ENCODE peak calls at places on chromosomes 3 and 15, in eight cellular contexts. One of them, this sample, is unnamed.

GRCh38 chr3:8153778-8154177 is 347.8 kb upstream of the LMCD1 start:
- DNase-seq in aorta: no peak
- DNase-seq in transverse colon: no peak
- DNase-seq in activated CD4-positive, alpha-beta T cell treated with anti-CD3 and anti-CD28 coated beads for 36 hours: no peak
- DNase-seq in stimulated activated CD8-positive, alpha-beta memory T cell treated with anti-CD3 and anti-CD28 coated beads, Interleukin-2, amount 100 ng/mL, for 48 hours: no peak
- DNase-seq in NCI-H1105 treated with DMSO at 0.1 percent for 48 hours: no peak
- DNase-seq in HTR-8/SVneo: no peak
- DNase-seq in AG10803: no peak
- DNase-seq in this sample: no peak

GRCh38 chr3:119662604-119663377 is 2.4 kb upstream of the POPDC2 start:
- DNase-seq in transverse colon: no peak
- DNase-seq in HTR-8/SVneo: no peak
- DNase-seq in AG10803: peak; percentile 55
- DNase-seq in stimulated activated CD8-positive, alpha-beta memory T cell treated with anti-CD3 and anti-CD28 coated beads, Interleukin-2, amount 100 ng/mL, for 48 hours: no peak
- DNase-seq in aorta: no peak
- DNase-seq in activated CD4-positive, alpha-beta T cell treated with anti-CD3 and anti-CD28 coated beads for 36 hours: no peak
- DNase-seq in NCI-H1105 treated with DMSO at 0.1 percent for 48 hours: no peak
- DNase-seq in this sample: peak; percentile 53

GRCh38 chr3:24012589-24013257 is 67.6 kb downstream of the NR1D2 start:
- DNase-seq in HTR-8/SVneo: no peak
- DNase-seq in transverse colon: no peak
- DNase-seq in activated CD4-positive, alpha-beta T cell treated with anti-CD3 and anti-CD28 coated beads for 36 hours: no peak
- DNase-seq in aorta: no peak
- DNase-seq in stimulated activated CD8-positive, alpha-beta memory T cell treated with anti-CD3 and anti-CD28 coated beads, Interleukin-2, amount 100 ng/mL, for 48 hours: no peak
- DNase-seq in AG10803: no peak
- DNase-seq in NCI-H1105 treated with DMSO at 0.1 percent for 48 hours: no peak
- DNase-seq in this sample: no peak

GRCh38 chr15:74626752-74627692 is 11.4 kb downstream of the CLK3 start:
- DNase-seq in transverse colon: no peak
- DNase-seq in activated CD4-positive, alpha-beta T cell treated with anti-CD3 and anti-CD28 coated beads for 36 hours: no peak
- DNase-seq in HTR-8/SVneo: no peak
- DNase-seq in NCI-H1105 treated with DMSO at 0.1 percent for 48 hours: no peak
- DNase-seq in aorta: no peak
- DNase-seq in AG10803: no peak
- DNase-seq in stimulated activated CD8-positive, alpha-beta memory T cell treated with anti-CD3 and anti-CD28 coated beads, Interleukin-2, amount 100 ng/mL, for 48 hours: no peak
- DNase-seq in this sample: no peak

GRCh38 chr15:66603301-66604179 is 37.7 kb upstream of the LCTL start:
- DNase-seq in stimulated activated CD8-positive, alpha-beta memory T cell treated with anti-CD3 and anti-CD28 coated beads, Interleukin-2, amount 100 ng/mL, for 48 hours: peak; percentile 48
- DNase-seq in aorta: peak; percentile 90
- DNase-seq in NCI-H1105 treated with DMSO at 0.1 percent for 48 hours: peak; percentile 53
- DNase-seq in activated CD4-positive, alpha-beta T cell treated with anti-CD3 and anti-CD28 coated beads for 36 hours: peak; percentile 82
- DNase-seq in AG10803: peak; percentile 45
- DNase-seq in transverse colon: peak; percentile 67
- DNase-seq in HTR-8/SVneo: peak; percentile 71
- DNase-seq in this sample: peak; percentile 74

GRCh38 chr15:63335543-63336240 is 46.0 kb downstream of the CA12 start:
- DNase-seq in aorta: no peak
- DNase-seq in AG10803: no peak
- DNase-seq in transverse colon: no peak
- DNase-seq in NCI-H1105 treated with DMSO at 0.1 percent for 48 hours: no peak
- DNase-seq in HTR-8/SVneo: no peak
- DNase-seq in stimulated activated CD8-positive, alpha-beta memory T cell treated with anti-CD3 and anti-CD28 coated beads, Interleukin-2, amount 100 ng/mL, for 48 hours: no peak
- DNase-seq in activated CD4-positive, alpha-beta T cell treated with anti-CD3 and anti-CD28 coated beads for 36 hours: no peak
- DNase-seq in this sample: no peak

GRCh38 chr15:53811530-53811929 is 52.1 kb upstream of the WDR72 start:
- DNase-seq in stimulated activated CD8-positive, alpha-beta memory T cell treated with anti-CD3 and anti-CD28 coated beads, Interleukin-2, amount 100 ng/mL, for 48 hours: no peak
- DNase-seq in HTR-8/SVneo: no peak
- DNase-seq in transverse colon: no peak
- DNase-seq in NCI-H1105 treated with DMSO at 0.1 percent for 48 hours: peak; percentile 42
- DNase-seq in AG10803: peak; percentile 0
- DNase-seq in aorta: no peak
- DNase-seq in activated CD4-positive, alpha-beta T cell treated with anti-CD3 and anti-CD28 coated beads for 36 hours: no peak
- DNase-seq in this sample: no peak

GRCh38 chr3:32283304-32283703 is 44.8 kb downstream of the CMTM8 start:
- DNase-seq in aorta: no peak
- DNase-seq in NCI-H1105 treated with DMSO at 0.1 percent for 48 hours: no peak
- DNase-seq in transverse colon: no peak
- DNase-seq in stimulated activated CD8-positive, alpha-beta memory T cell treated with anti-CD3 and anti-CD28 coated beads, Interleukin-2, amount 100 ng/mL, for 48 hours: no peak
- DNase-seq in AG10803: no peak
- DNase-seq in activated CD4-positive, alpha-beta T cell treated with anti-CD3 and anti-CD28 coated beads for 36 hours: no peak
- DNase-seq in HTR-8/SVneo: no peak
- DNase-seq in this sample: no peak

GRCh38 chr3:63964287-63965073 is 52.3 kb upstream of the SCAANT1 start:
- DNase-seq in activated CD4-positive, alpha-beta T cell treated with anti-CD3 and anti-CD28 coated beads for 36 hours: no peak
- DNase-seq in transverse colon: no peak
- DNase-seq in AG10803: no peak
- DNase-seq in NCI-H1105 treated with DMSO at 0.1 percent for 48 hours: peak; percentile 78
- DNase-seq in aorta: no peak
- DNase-seq in HTR-8/SVneo: no peak
- DNase-seq in stimulated activated CD8-positive, alpha-beta memory T cell treated with anti-CD3 and anti-CD28 coated beads, Interleukin-2, amount 100 ng/mL, for 48 hours: no peak
- DNase-seq in this sample: no peak

GRCh38 chr15:55873024-55873745 is 120.2 kb downstream of the NEDD4 start:
- DNase-seq in HTR-8/SVneo: no peak
- DNase-seq in stimulated activated CD8-positive, alpha-beta memory T cell treated with anti-CD3 and anti-CD28 coated beads, Interleukin-2, amount 100 ng/mL, for 48 hours: no peak
- DNase-seq in activated CD4-positive, alpha-beta T cell treated with anti-CD3 and anti-CD28 coated beads for 36 hours: no peak
- DNase-seq in NCI-H1105 treated with DMSO at 0.1 percent for 48 hours: no peak
- DNase-seq in aorta: no peak
- DNase-seq in transverse colon: no peak
- DNase-seq in AG10803: no peak
- DNase-seq in this sample: no peak